ENCODE peak calls at places on chromosome 4, in six cellular contexts. M is K562, C is GM12878, P is A549, R is HepG2, S is endothelial cell of umbilical vein. W is an unnamed sample.

GRCh38 chr4:147160908-147161513 is 215.3 kb upstream of the TTC29 start:
- DNase-seq in M (peak; percentile 52), S (peak; percentile 53), P (peak; percentile 51), R (peak; percentile 24), C (no peak), W (peak; percentile 44)

GRCh38 chr4:1676605-1677525 is 7.2 kb downstream of the FAM53A start:
- DNase-seq in P (no peak), M (peak; percentile 66), C (no peak), R (no peak), S (no peak), W (peak; percentile 31)

GRCh38 chr4:162645381-162645780 is 481.6 kb upstream of the FSTL5 start:
- DNase-seq in S (no peak), C (no peak), M (no peak), P (no peak), R (peak; percentile 4), W (no peak)

GRCh38 chr4:8729408-8730149 is 137.0 kb downstream of the CPZ start:
- DNase-seq in S (no peak), C (no peak), R (no peak), M (no peak), P (no peak), W (no peak)

GRCh38 chr4:143282170-143282760 is 54.4 kb upstream of the GAB1 start:
- DNase-seq in C (no peak), M (no peak), R (no peak), P (no peak), S (no peak), W (no peak)

GRCh38 chr4:6119507-6120020 is 80.8 kb downstream of the JAKMIP1 start:
- DNase-seq in P (no peak), S (no peak), R (no peak), M (no peak), C (no peak), W (no peak)

GRCh38 chr4:116702949-116703348 is 382.4 kb downstream of the TRAM1L1 start:
- DNase-seq in M (no peak), R (peak; percentile 24), P (no peak), S (peak; percentile 26), C (no peak), W (peak; percentile 35)

GRCh38 chr4:73883306-73883705 is 14.1 kb downstream of the CXCL1 start:
- DNase-seq in C (no peak), M (no peak), R (no peak), S (peak; percentile 25), P (no peak), W (peak; percentile 47)

GRCh38 chr4:151921811-151922210 is 161.0 kb upstream of the GATB start:
- DNase-seq in C (no peak), R (no peak), M (no peak), S (no peak), P (no peak), W (no peak)

GRCh38 chr4:20544645-20545044 is 155.6 kb upstream of the PACRGL start:
- DNase-seq in S (peak; percentile 74), R (peak; percentile 14), C (no peak), M (no peak), P (peak; percentile 3), W (peak; percentile 50)

GRCh38 chr4:76179398-76180318 is 31.5 kb upstream of the NUP54 start:
- DNase-seq in R (peak; percentile 70), C (no peak), P (peak; percentile 84), S (peak; percentile 78), M (peak; percentile 77), W (peak; percentile 84)

GRCh38 chr4:15197005-15197404 is 194.7 kb downstream of the CPEB2 start:
- DNase-seq in R (peak; percentile 23), P (peak; percentile 10), S (peak; percentile 5), M (no peak), C (no peak), W (peak; percentile 26)

GRCh38 chr4:144583658-144584057 is 62.3 kb upstream of the HHIP start:
- DNase-seq in R (no peak), P (no peak), C (no peak), M (no peak), S (peak; percentile 56), W (no peak)

GRCh38 chr4:185142911-185143595 is at the start of gene SLC25A4:
- DNase-seq in P (peak; percentile 62), M (peak; percentile 96), R (peak; percentile 77), C (peak; percentile 50), S (peak; percentile 77), W (peak; percentile 83)

GRCh38 chr4:88008624-88009235 is 1.3 kb downstream of the PKD2 start:
- DNase-seq in S (peak; percentile 78), R (no peak), P (no peak), C (no peak), M (no peak), W (peak; percentile 38)

GRCh38 chr4:48109413-48110263 is 24.4 kb downstream of the TXK start:
- DNase-seq in M (no peak), R (peak; percentile 62), S (peak; percentile 66), C (no peak), P (peak; percentile 33), W (peak; percentile 70)

GRCh38 chr4:71941001-71941400 is 90.8 kb upstream of the NPFFR2 start:
- DNase-seq in R (peak; percentile 1), C (no peak), P (no peak), S (peak; percentile 10), M (peak; percentile 13), W (peak; percentile 43)

GRCh38 chr4:53763813-53764597 is 172.7 kb upstream of the LNX1 start:
- DNase-seq in R (no peak), P (no peak), M (no peak), C (no peak), S (no peak), W (no peak)

GRCh38 chr4:152817331-152817730 is 37.6 kb downstream of the ARFIP1 start:
- DNase-seq in M (no peak), S (peak; percentile 49), C (no peak), R (no peak), P (no peak), W (no peak)

GRCh38 chr4:21885241-21885640 is 63.3 kb downstream of the KCNIP4 start:
- DNase-seq in C (no peak), R (no peak), S (no peak), P (no peak), M (no peak), W (no peak)

GRCh38 chr4:2728221-2728620 is 27.9 kb downstream of the TNIP2 start:
- DNase-seq in C (no peak), S (no peak), R (no peak), P (no peak), M (no peak), W (no peak)

GRCh38 chr4:185874516-185875230 is 62.7 kb upstream of the SORBS2 start:
- DNase-seq in R (no peak), C (no peak), S (peak; percentile 80), P (peak; percentile 15), M (no peak), W (no peak)

GRCh38 chr4:110533940-110534339 is 58.0 kb downstream of the ENPEP start:
- DNase-seq in P (peak; percentile 39), S (peak; percentile 94), M (no peak), C (no peak), R (peak; percentile 74), W (no peak)

GRCh38 chr4:112636688-112637551 is at the start of the genes LARP7 and ZGRF1:
- DNase-seq in C (peak; percentile 96), R (peak; percentile 97), S (peak; percentile 99), M (peak; percentile 89), P (peak; percentile 73), W (peak; percentile 98)

GRCh38 chr4:112633477-112634235 is 3.1 kb downstream of the ZGRF1 start:
- DNase-seq in P (peak; percentile 4), S (peak; percentile 48), M (no peak), C (peak; percentile 17), R (peak; percentile 18), W (peak; percentile 52)

DNA sequence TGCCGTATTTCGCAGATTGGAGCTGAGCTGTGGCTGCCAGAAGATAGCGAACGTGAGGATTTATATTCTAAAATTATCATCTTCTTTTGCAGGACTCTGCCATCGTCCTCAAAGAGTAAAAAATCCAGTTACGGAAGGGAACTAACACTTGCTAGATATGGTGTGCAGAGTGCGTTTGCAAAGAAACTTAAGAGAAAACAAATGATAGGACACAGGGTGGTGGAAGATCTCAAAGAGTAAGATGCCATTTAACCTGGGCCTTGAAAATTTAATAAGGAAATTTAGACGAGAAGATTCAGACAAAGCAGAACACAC is 566 bp downstream of the LARP7 start:
- DNase-seq in R (no peak), P (no peak), M (no peak), S (no peak), C (no peak), W (no peak)
- TF ChIP-seq MYC in R (no peak), P (no peak), M (no peak), S (no peak), C (no peak), W (no peak)

GRCh38 chr4:112894951-112895350 is 154.5 kb upstream of the ANK2 start:
- DNase-seq in C (no peak), P (no peak), S (no peak), R (no peak), M (no peak), W (no peak)
- TF ChIP-seq CTCF in C (no peak), P (no peak), S (no peak), R (no peak), M (no peak), W (no peak)

GRCh38 chr4:126899382-126899801 is 733.4 kb upstream of the INTU start:
- DNase-seq in M (no peak), R (no peak), P (no peak), C (no peak), S (no peak), W (no peak)
- TF ChIP-seq MYC in M (no peak), R (no peak), P (no peak), C (no peak), S (no peak), W (no peak)

DNA sequence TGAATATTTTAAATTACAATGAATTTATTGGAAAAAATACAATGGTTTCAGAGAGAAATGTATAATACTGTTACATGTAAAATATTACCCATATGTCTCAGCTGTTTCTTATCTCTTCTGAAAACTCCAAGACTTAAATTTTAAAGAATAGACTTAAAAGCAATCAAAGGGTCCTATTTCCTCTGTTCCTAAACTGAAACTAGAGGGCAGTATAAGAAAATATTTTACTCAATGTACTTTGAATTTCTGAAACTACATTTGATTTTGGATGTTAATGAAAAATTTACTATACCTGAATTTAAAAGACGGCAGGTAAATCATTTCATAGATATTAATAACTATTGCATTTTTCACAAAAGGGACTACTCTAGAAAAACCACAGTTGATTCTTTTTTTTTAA is 200.2 kb downstream of the LRBA start:
- DNase-seq in S (no peak), C (no peak), R (no peak), M (no peak), P (no peak), W (no peak)
- TF ChIP-seq CTCF in S (no peak), C (no peak), R (no peak), M (no peak), P (no peak), W (no peak)

GRCh38 chr4:179467890-179468289 is 2025.7 kb upstream of the AGA start:
- DNase-seq in P (no peak), M (no peak), C (no peak), R (no peak), S (no peak), W (no peak)

GRCh38 chr4:179465131-179465797 is 2023.0 kb upstream of the AGA start:
- DNase-seq in P (no peak), R (no peak), C (no peak), M (no peak), S (no peak), W (peak; percentile 62)
- TF ChIP-seq MYC in P (no peak), R (no peak), C (no peak), M (no peak), S (no peak), W (no peak)